ENCODE peak calls at places on chromosomes 11 and 22, in four cellular contexts. M is cardiac muscle cell, W is adrenal gland, B is mucosa of descending colon. Q is an unnamed sample.

GRCh38 chr11:55342901-55343300 is at the start of gene OR4A16:
- DNase-seq in M (no peak), W (no peak), B (no peak), Q (no peak)

GRCh38 chr11:114244995-114245394 is 51.2 kb upstream of the NNMT start:
- DNase-seq in M (no peak), W (no peak), B (no peak), Q (peak)

GRCh38 chr11:67997460-67997921 is 6.4 kb downstream of the UNC93B1 start:
- DNase-seq in M (no peak), W (no peak), B (no peak), Q (no peak)

GRCh38 chr22:30286331-30286730 is 3.0 kb downstream of the CASTOR1 start:
- DNase-seq in M (no peak), W (no peak), B (no peak), Q (peak)

GRCh38 chr22:20084547-20085413 is 4.7 kb downstream of the DGCR8 start:
- DNase-seq in M (peak), W (no peak), B (no peak), Q (no peak)

GRCh38 chr22:27372969-27373670 is 428.4 kb downstream of the MN1 start:
- DNase-seq in M (no peak), W (no peak), B (peak), Q (peak)

GRCh38 chr11:79160786-79161403 is 279.9 kb downstream of the TENM4 start:
- DNase-seq in M (peak), W (no peak), B (no peak), Q (no peak)

GRCh38 chr11:121723261-121723741 is 270.5 kb upstream of the SORL1-AS1 start:
- DNase-seq in M (peak), W (no peak), B (no peak), Q (peak)

GRCh38 chr11:14015711-14016110 is 53.2 kb downstream of the SPON1 start:
- DNase-seq in M (peak), W (peak), B (no peak), Q (no peak)

GRCh38 chr22:49111085-49111484 is 716.6 kb downstream of the BRD1 start:
- DNase-seq in M (no peak), W (no peak), B (no peak), Q (no peak)

DNA sequence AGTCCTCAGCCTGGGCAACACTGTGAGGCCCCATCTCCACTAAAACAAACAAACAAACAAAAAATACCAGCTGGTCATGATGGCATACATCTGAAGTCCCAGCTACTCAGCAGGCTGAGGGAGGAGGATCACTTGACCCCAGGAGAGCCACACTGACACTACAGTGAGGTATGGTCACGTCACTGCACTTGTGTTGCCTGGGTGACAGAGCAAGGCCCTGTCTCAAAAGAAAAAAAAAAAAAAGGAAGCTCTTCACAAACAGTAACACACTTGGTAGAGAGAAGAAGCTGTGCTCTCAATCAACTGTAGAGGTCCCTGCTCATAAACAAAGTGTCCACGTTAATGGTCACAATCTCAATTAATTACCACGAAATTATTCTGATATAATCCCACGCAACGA is 401.6 kb upstream of the CCDC90B start:
- DNase-seq in M (no peak), W (no peak), B (no peak), Q (no peak)
- H3K4me3 ChIP-seq in M (no peak), W (no peak), B (no peak), Q (no peak)

DNA sequence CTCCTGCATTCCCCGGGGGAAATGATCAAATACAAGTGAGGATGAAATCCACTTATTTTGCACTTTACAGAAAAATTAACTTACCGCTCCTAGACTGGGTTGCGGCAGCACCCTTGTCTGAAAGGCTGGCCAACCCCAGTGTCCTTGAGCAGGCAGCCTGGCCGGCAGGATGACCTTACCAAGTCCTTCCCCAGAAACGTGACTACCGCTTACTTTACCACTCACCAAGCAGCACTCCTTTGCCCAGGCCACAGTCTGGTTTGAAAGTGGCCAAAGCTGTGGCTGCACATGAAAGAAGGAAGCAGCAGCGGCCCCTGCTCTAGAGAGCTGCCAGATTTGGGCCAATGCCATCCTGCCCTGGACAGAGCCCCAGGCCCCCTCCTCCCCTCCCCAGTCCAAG is 20.3 kb downstream of the MYH9 start:
- DNase-seq in M (no peak), W (peak), B (no peak), Q (peak)
- H3K4me3 ChIP-seq in M (no peak), W (no peak), B (no peak), Q (no peak)

GRCh38 chr11:33700425-33701271 is at the start of gene C11orf91:
- DNase-seq in M (peak), W (peak), B (peak), Q (peak)

GRCh38 chr11:33703771-33704170 is 3.1 kb upstream of the C11orf91 start:
- DNase-seq in M (peak), W (peak), B (peak), Q (no peak)

GRCh38 chr11:33701302-33701701 is 676 bp upstream of the C11orf91 start:
- DNase-seq in M (peak), W (no peak), B (no peak), Q (no peak)

GRCh38 chr11:33703234-33703633 is 2.6 kb upstream of the C11orf91 start:
- DNase-seq in M (no peak), W (no peak), B (peak), Q (no peak)

DNA sequence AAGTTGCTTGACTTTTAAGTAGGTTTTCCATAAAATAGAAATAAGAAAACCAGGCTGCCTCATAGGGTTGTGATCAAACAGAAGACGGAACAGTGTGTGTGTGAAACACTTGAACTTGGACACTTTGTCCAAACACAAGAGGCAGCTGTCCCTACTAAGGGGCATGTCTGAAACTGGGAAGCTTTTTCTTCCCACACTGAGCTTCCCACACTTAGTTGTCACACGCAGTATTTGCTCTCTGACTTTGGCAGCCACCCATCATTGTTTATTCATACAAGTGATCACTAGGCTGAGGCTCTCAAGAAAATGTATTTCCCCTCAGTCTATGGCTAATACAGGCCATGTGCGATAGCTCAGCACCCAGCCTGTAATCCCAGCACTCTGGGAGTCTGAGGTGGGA is 1.2 kb upstream of the C11orf91 start:
- DNase-seq in M (peak), W (no peak), B (peak), Q (no peak)
- H3K4me3 ChIP-seq in M (no peak), W (no peak), B (no peak), Q (no peak)

GRCh38 chr22:22157500-22157822 is 87.1 kb upstream of the VPREB1 start:
- DNase-seq in M (no peak), W (no peak), B (no peak), Q (no peak)
- H3K4me3 ChIP-seq in M (no peak), W (no peak), B (no peak), Q (no peak)

GRCh38 chr11:32233276-32233675 is 142.4 kb downstream of the RCN1 start:
- DNase-seq in M (no peak), W (no peak), B (no peak), Q (no peak)

GRCh38 chr11:32233928-32234327 is 143.1 kb downstream of the RCN1 start:
- DNase-seq in M (no peak), W (no peak), B (no peak), Q (no peak)

GRCh38 chr11:32229566-32230240 is 138.8 kb downstream of the RCN1 start:
- DNase-seq in M (no peak), W (no peak), B (no peak), Q (no peak)

GRCh38 chr11:32232516-32232915 is 141.6 kb downstream of the RCN1 start:
- DNase-seq in M (no peak), W (no peak), B (no peak), Q (no peak)

GRCh38 chr11:32231909-32232493 is 141.1 kb downstream of the RCN1 start:
- DNase-seq in M (peak), W (no peak), B (peak), Q (no peak)
- H3K4me3 ChIP-seq in M (no peak), W (no peak), B (no peak), Q (no peak)